ENCODE peak calls at places on chromosomes 7 and 10, in six cellular contexts. U, R, Q, P, Z and C are unnamed samples.
A peak's percentile ranks its signal among the peaks of the same experiment; 100 is the strongest.

GRCh38 chr7:16759840-16760239 is 6.3 kb downstream of the TSPAN13 start:
- DNase-seq in R (no peak), Z (no peak), U (no peak), Q (no peak), P (no peak), C (no peak)

GRCh38 chr10:47195274-47195885 is 104.6 kb upstream of the GDF10 start:
- DNase-seq in P (no peak), Z (no peak), Q (no peak), R (no peak), U (no peak), C (no peak)

GRCh38 chr10:120493411-120494312 is 36.6 kb downstream of the PLPP4 start:
- DNase-seq in P (no peak), R (peak; percentile 7), Z (peak; percentile 24), U (peak; percentile 20), Q (no peak), C (no peak)

GRCh38 chr10:82176571-82176970 is 301.6 kb downstream of the NRG3 start:
- DNase-seq in Z (no peak), P (no peak), R (no peak), Q (no peak), U (no peak), C (no peak)

GRCh38 chr7:47601119-47601880 is 19.4 kb upstream of the TNS3 start:
- DNase-seq in P (no peak), U (no peak), Z (no peak), Q (peak; percentile 40), R (no peak), C (no peak)

GRCh38 chr7:33933611-33934281 is 28.4 kb downstream of the BMPER start:
- DNase-seq in Q (no peak), U (no peak), Z (no peak), P (no peak), R (no peak), C (no peak)

GRCh38 chr10:59595584-59595983 is 114.1 kb downstream of the SLC16A9 start:
- DNase-seq in P (no peak), R (no peak), Z (no peak), Q (no peak), U (no peak), C (no peak)

GRCh38 chr7:150737265-150738055 is at the start of gene GIMAP5:
- DNase-seq in U (no peak), R (no peak), Q (no peak), P (no peak), Z (no peak), C (no peak)

GRCh38 chr7:157017149-157017548 is 6.7 kb upstream of the MNX1 start:
- DNase-seq in Z (peak; percentile 60), Q (no peak), R (no peak), P (no peak), U (no peak), C (no peak)

GRCh38 chr10:112950714-112951348 is 784 bp downstream of the TCF7L2 start:
- DNase-seq in Q (no peak), R (no peak), Z (no peak), P (peak; percentile 11), U (no peak), C (no peak)

GRCh38 chr10:74008212-74008731 is 10.4 kb downstream of the VCL start:
- DNase-seq in U (no peak), R (no peak), Q (no peak), P (no peak), Z (no peak), C (no peak)

DNA sequence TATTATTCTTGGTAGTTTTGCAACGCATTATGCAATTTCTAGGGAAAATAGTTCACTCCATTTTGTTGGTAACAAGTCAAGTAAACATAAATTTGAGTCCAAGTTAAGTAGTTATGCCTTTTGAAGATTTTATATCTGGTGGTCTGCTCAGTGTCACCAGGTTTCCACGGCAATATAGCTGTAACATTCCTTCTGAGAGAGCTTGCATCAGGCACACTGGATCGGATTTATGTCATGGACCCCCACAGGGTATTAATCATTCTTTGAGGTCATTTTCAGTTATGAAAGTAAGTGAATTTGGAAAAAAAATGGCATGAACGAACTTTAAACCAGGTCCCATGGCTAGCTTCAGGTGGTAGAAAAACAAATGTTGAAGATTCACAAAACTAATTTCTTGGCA is 136.3 kb downstream of the POLR1F start:
- DNase-seq in P (no peak), R (no peak), U (no peak), Q (no peak), Z (no peak), C (no peak)
- TF ChIP-seq POLR2AphosphoS5 in P (no peak), R (no peak), U (no peak), Q (no peak), Z (no peak), C (no peak)

GRCh38 chr7:36129048-36129534 is 24.0 kb upstream of the EEPD1 start:
- DNase-seq in Z (no peak), P (no peak), R (no peak), U (no peak), Q (peak; percentile 48), C (no peak)

GRCh38 chr7:36131026-36131425 is 22.0 kb upstream of the EEPD1 start:
- DNase-seq in Q (no peak), R (no peak), P (no peak), Z (no peak), U (no peak), C (no peak)

GRCh38 chr7:36130236-36130945 is 22.7 kb upstream of the EEPD1 start:
- DNase-seq in R (no peak), Q (no peak), Z (no peak), U (no peak), P (no peak), C (no peak)

GRCh38 chr7:36127075-36127740 is 25.8 kb upstream of the EEPD1 start:
- DNase-seq in U (no peak), P (no peak), R (no peak), Z (no peak), Q (no peak), C (no peak)

DNA sequence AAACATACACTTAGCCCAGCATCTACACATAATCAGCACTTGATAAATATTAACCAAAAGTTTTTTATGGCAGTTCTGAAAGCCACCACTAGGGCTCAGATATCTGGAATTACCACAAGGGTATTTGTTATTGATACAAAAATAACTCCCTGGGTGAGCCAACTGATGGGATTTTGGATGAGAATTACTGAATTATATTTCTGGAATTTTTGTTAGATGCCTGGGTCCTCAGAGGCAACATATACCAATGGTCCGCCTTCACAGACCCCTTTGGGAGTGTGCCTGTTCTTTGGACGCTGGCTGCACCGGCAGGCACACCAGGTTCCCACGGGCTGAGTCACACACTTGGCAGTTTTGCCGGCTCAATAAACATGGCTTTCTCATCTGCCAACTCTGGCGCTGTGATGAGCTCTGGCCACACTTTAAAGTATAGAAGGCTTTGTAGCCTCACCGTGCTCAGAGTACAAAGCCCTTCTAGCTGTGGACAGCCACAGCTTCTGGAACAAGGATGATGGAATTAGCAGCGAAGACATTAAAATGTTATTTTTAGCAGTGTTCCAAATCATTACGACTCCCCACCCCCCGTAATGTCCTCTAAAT is 24.5 kb upstream of the EEPD1 start:
- DNase-seq in Z (peak; percentile 60), U (no peak), Q (peak; percentile 76), R (no peak), P (peak; percentile 17), C (no peak)
- TF ChIP-seq POLR2A in Z (no peak), U (no peak), Q (no peak), R (no peak), P (no peak), C (no peak)

GRCh38 chr7:44264221-44264956 is 61.0 kb downstream of the CAMK2B start:
- DNase-seq in P (no peak), Q (no peak), R (no peak), Z (no peak), U (no peak), C (no peak)

GRCh38 chr7:44261239-44261638 is 60.5 kb downstream of the YKT6 start:
- DNase-seq in Q (no peak), Z (no peak), U (no peak), R (peak; percentile 49), P (no peak), C (peak; percentile 48)

GRCh38 chr7:44265733-44266132 is 59.7 kb downstream of the CAMK2B start:
- DNase-seq in Z (no peak), U (no peak), R (no peak), Q (no peak), P (no peak), C (no peak)

GRCh38 chr7:44262031-44262430 is 61.3 kb downstream of the YKT6 start:
- DNase-seq in U (no peak), Q (no peak), P (no peak), R (no peak), Z (no peak), C (no peak)

GRCh38 chr7:44263342-44264082 is 61.9 kb downstream of the CAMK2B start:
- DNase-seq in Q (no peak), R (no peak), U (no peak), P (no peak), Z (no peak), C (no peak)
- TF ChIP-seq TAF1 in Q (no peak), R (no peak), U (no peak), P (no peak), Z (no peak), C (no peak)

GRCh38 chr7:43785425-43785824 is 26.9 kb downstream of the BLVRA start:
- DNase-seq in Z (no peak), Q (no peak), P (no peak), U (no peak), R (no peak), C (no peak)
- TF ChIP-seq POLR2AphosphoS5 in Z (no peak), Q (no peak), P (no peak), U (no peak), R (no peak), C (no peak)

DNA sequence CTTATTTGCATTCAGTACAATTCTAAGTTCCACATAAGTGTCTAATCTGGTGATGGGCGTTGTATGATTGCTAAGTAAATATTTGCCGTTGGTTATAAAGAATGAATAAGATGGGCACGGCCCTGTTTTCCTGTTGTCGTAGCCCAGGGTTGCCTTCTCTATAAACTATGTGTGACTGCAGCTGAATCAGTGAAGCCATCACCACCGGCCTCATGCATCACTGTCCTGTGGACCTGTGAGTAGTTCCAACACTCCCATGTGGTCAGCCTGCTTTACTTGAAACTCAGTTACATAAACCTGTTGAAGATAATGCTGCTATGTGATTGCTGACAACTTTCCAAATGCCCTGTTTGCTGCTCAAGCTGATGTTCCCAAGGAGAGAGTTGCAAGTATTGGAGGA is 21.6 kb upstream of the KLF6 start:
- DNase-seq in U (no peak), R (no peak), Q (peak; percentile 39), P (no peak), Z (no peak), C (no peak)
- TF ChIP-seq POLR2A in U (no peak), R (no peak), Q (no peak), P (no peak), Z (no peak), C (no peak)

GRCh38 chr10:129935102-129935860 is 28.8 kb downstream of the EBF3 start:
- DNase-seq in R (no peak), P (no peak), Q (no peak), U (no peak), Z (no peak), C (no peak)

GRCh38 chr10:129936923-129937300 is 27.2 kb downstream of the EBF3 start:
- DNase-seq in R (no peak), Q (no peak), U (no peak), Z (no peak), P (no peak), C (no peak)

GRCh38 chr10:129936266-129936922 is 27.7 kb downstream of the EBF3 start:
- DNase-seq in U (no peak), P (no peak), Q (no peak), Z (no peak), R (no peak), C (no peak)

GRCh38 chr10:129934196-129934925 is 29.7 kb downstream of the EBF3 start:
- DNase-seq in U (no peak), Q (no peak), R (no peak), P (no peak), Z (no peak), C (no peak)

GRCh38 chr10:129935861-129936140 is 28.3 kb downstream of the EBF3 start:
- DNase-seq in Z (no peak), P (no peak), R (no peak), Q (no peak), U (no peak), C (no peak)
- TF ChIP-seq TAF1 in Z (no peak), P (no peak), R (no peak), Q (no peak), U (no peak), C (no peak)

GRCh38 chr7:137944168-137944567 is 57.7 kb downstream of the CREB3L2 start:
- DNase-seq in Q (no peak), P (no peak), R (no peak), U (no peak), Z (no peak), C (no peak)
- TF ChIP-seq POLR2AphosphoS5 in Q (no peak), P (no peak), R (no peak), U (no peak), Z (no peak), C (no peak)